ENCODE peak calls at places on chromosomes 1 and 21, in eight cellular contexts. C is activated T-helper 1 cell treated with Interleukin-2 at 50 U/mL for 16 hours, H is D341Med, S is pancreas, B is M059J, R is NCI-H1105, Q is tibial artery, A is EL. E is an unnamed sample.

GRCh38 chr1:43286115-43286514 is 734 bp upstream of the C1orf210 start:
- DNase-seq in C (no peak), H (no peak), S (no peak), B (no peak), R (no peak), Q (no peak), A (no peak), E (no peak)

GRCh38 chr21:15651172-15651571 is 78.6 kb upstream of the USP25 start:
- DNase-seq in C (no peak), H (no peak), S (no peak), B (no peak), R (no peak), Q (no peak), A (no peak), E (no peak)

GRCh38 chr1:114097109-114097508 is 56.6 kb downstream of the SYT6 start:
- DNase-seq in C (no peak), H (no peak), S (no peak), B (no peak), R (no peak), Q (peak), A (no peak), E (no peak)

GRCh38 chr21:43936186-43936967 is 71.4 kb downstream of the AGPAT3 start:
- DNase-seq in C (no peak), H (no peak), S (no peak), B (no peak), R (no peak), Q (no peak), A (no peak), E (no peak)

GRCh38 chr1:42960693-42961559 is 2.3 kb upstream of the SLC2A1 start:
- DNase-seq in C (no peak), H (no peak), S (no peak), B (peak), R (no peak), Q (no peak), A (no peak), E (no peak)

GRCh38 chr1:110003747-110004428 is 19.3 kb downstream of the AHCYL1 start:
- DNase-seq in C (no peak), H (no peak), S (peak), B (peak), R (no peak), Q (peak), A (peak), E (peak)

GRCh38 chr1:207058878-207059867 is 6.1 kb downstream of the PFKFB2 start:
- DNase-seq in C (no peak), H (peak), S (no peak), B (no peak), R (peak), Q (no peak), A (no peak), E (no peak)

GRCh38 chr1:226687476-226687875 is 51.6 kb downstream of the ITPKB start:
- DNase-seq in C (no peak), H (no peak), S (no peak), B (no peak), R (no peak), Q (no peak), A (no peak), E (no peak)